ENCODE peak calls at places on chromosomes 13 and 19, in six cellular contexts. G is naive thymus-derived CD4-positive, alpha-beta T cell; X is CD8-positive, alpha-beta T cell; S is cardiac fibroblast; D is transverse colon; I is CD4-positive, alpha-beta memory T cell. L is an unnamed sample.

GRCh38 chr13:60397693-60398437 is 845 bp downstream of the TDRD3 start:
- DNase-seq in G (peak; percentile 51), X (peak; percentile 15), S (peak; percentile 75), D (peak; percentile 66), I (peak; percentile 46), L (peak; percentile 80)

GRCh38 chr19:29671393-29672076 is 6.3 kb downstream of the PLEKHF1 start:
- DNase-seq in G (peak; percentile 75), X (peak; percentile 81), S (peak; percentile 77), D (peak; percentile 72), I (peak; percentile 87), L (peak; percentile 31)

GRCh38 chr19:14111486-14111885 is 6.1 kb downstream of the PRKACA start:
- DNase-seq in G (no peak), X (no peak), S (no peak), D (no peak), I (no peak), L (no peak)

GRCh38 chr13:55038230-55038629 is 2009.6 kb downstream of the OLFM4 start:
- DNase-seq in G (no peak), X (no peak), S (no peak), D (no peak), I (no peak), L (no peak)

GRCh38 chr13:107301724-107302374 is 733.9 kb upstream of the ARGLU1 start:
- DNase-seq in G (no peak), X (no peak), S (no peak), D (no peak), I (no peak), L (no peak)

GRCh38 chr13:20847298-20847697 is 55.2 kb downstream of the XPO4 start:
- DNase-seq in G (no peak), X (no peak), S (peak; percentile 43), D (no peak), I (no peak), L (no peak)

GRCh38 chr13:107835339-107836018 is 379.9 kb downstream of the LIG4 start:
- DNase-seq in G (no peak), X (no peak), S (peak; percentile 18), D (no peak), I (no peak), L (peak; percentile 85)

GRCh38 chr19:53007200-53008054 is 6.3 kb upstream of the ERVV-1 start:
- DNase-seq in G (no peak), X (no peak), S (no peak), D (no peak), I (no peak), L (no peak)

GRCh38 chr19:10390652-10391286 is 10.4 kb upstream of the TYK2 start:
- DNase-seq in G (peak; percentile 56), X (peak; percentile 52), S (peak; percentile 84), D (peak; percentile 71), I (peak; percentile 61), L (peak; percentile 62)

GRCh38 chr13:99628442-99628841 is 127.2 kb downstream of the TM9SF2 start:
- DNase-seq in G (no peak), X (no peak), S (no peak), D (no peak), I (no peak), L (no peak)

GRCh38 chr13:25654332-25654731 is 282.6 kb downstream of the ATP8A2 start:
- DNase-seq in G (no peak), X (no peak), S (no peak), D (no peak), I (no peak), L (no peak)

GRCh38 chr19:42465827-42466280 is 23.1 kb upstream of the CXCL17 start:
- DNase-seq in G (no peak), X (no peak), S (no peak), D (no peak), I (no peak), L (no peak)

GRCh38 chr13:61685683-61686013 is 270.0 kb upstream of the PCDH20 start:
- DNase-seq in G (no peak), X (no peak), S (no peak), D (no peak), I (no peak), L (peak; percentile 12)

GRCh38 chr13:49441846-49442245 is 2.0 kb downstream of the CAB39L start:
- DNase-seq in G (no peak), X (no peak), S (peak; percentile 51), D (no peak), I (no peak), L (peak; percentile 60)

GRCh38 chr19:41668315-41668714 is 19.8 kb downstream of the CEACAM7 start:
- DNase-seq in G (no peak), X (no peak), S (no peak), D (no peak), I (no peak), L (no peak)

GRCh38 chr13:18951412-18951811 is 230.2 kb downstream of the TUBA3C start:
- DNase-seq in G (no peak), X (no peak), S (no peak), D (no peak), I (no peak), L (no peak)

GRCh38 chr19:39319098-39319891 is 1.4 kb downstream of the LRFN1 start:
- DNase-seq in G (no peak), X (no peak), S (no peak), D (no peak), I (no peak), L (no peak)

DNA sequence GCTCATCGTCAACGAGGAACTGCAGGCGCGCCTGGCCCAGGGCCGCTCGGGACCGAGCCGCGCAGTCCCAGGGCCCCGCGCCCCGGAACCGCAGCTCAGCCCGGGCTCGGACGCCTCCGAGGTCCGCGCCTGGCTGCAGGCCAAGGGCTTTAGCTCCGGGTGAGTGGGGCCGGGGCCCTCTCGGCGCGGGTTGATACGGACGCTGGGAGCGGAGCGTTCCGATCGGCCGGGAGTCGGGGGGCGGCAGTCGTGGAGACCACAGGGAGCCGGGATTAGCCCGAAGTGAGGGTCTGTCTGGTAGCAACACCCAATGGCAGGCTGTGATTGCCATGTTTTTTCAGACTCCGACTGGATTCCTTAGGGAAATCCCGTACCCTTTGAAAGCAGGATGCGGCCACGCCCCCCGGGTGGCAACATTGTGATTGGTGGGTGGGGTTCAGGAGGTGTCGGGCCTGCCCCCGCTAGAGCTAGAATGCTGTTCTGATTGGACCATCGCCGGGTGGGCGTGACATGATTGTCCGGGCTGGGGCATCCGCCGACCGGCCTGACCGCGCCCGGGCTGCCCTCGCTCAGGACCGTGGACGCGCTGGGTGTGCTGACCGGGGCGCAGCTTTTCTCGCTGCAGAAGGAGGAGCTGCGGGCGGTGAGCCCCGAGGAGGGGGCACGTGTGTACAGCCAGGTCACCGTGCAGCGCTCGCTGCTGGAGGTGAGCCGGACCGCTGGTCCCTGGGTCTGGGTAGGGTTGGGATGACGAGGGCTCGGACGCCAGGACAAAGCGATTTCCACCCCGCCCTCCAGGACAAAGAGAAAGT is 11.3 kb downstream of the EPS8L1 start:
- DNase-seq in G (no peak), X (peak; percentile 40), S (peak; percentile 95), D (peak; percentile 93), I (no peak), L (peak; percentile 92)
- H3K4me3 ChIP-seq in G (peak overlapping the region; percentile 17), X (peak overlapping the region; percentile 34), S (peak overlapping the region; percentile 62), D (no peak overlapping the region), I (no peak overlapping the region), L (peak overlapping the region; percentile 48)

DNA sequence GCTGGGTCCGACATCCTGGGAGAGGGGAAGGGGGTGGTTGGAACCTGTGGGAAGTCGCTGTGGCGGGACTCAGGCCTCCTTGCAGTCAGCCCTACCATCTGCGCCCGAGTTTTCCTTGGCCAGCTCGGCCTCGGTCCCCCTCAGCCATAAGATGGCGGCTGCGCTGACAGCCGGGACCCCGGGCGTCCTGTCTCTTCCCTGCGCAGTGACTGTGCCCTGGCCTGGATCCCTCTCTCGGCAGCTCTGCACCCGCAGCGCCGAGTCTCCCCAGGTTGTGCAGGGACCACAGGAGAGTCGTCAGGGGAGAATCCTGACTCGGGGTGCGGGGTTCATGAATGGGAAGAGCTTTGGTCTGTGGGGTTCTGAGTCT is 345 bp downstream of the ZNF257 start:
- DNase-seq in G (no peak), X (peak; percentile 3), S (no peak), D (no peak), I (no peak), L (no peak)
- H3K4me3 ChIP-seq in G (peak overlapping the region; percentile 76), X (peak overlapping the region; percentile 75), S (peak overlapping the region; percentile 59), D (peak overlapping the region; percentile 42), I (peak overlapping the region; percentile 76), L (peak overlapping the region; percentile 41)

GRCh38 chr13:110397445-110397844 is 90.4 kb downstream of the COL4A2 start:
- DNase-seq in G (no peak), X (no peak), S (peak; percentile 87), D (no peak), I (no peak), L (no peak)
- H3K4me3 ChIP-seq in G (no peak overlapping the region), X (no peak overlapping the region), S (peak overlapping the region; percentile 22), D (no peak overlapping the region), I (no peak overlapping the region), L (no peak overlapping the region)

GRCh38 chr19:17863520-17864182 is 3.9 kb downstream of the RPL18A start:
- DNase-seq in G (no peak), X (no peak), S (no peak), D (no peak), I (no peak), L (no peak)

GRCh38 chr19:17860331-17860992 is 752 bp downstream of the RPL18A start:
- DNase-seq in G (no peak), X (no peak), S (no peak), D (no peak), I (no peak), L (no peak)

GRCh38 chr19:17860993-17861360 is 1.3 kb downstream of the RPL18A start:
- DNase-seq in G (no peak), X (no peak), S (no peak), D (no peak), I (no peak), L (no peak)

GRCh38 chr19:17862711-17863519 is 3.2 kb downstream of the RPL18A start:
- DNase-seq in G (no peak), X (no peak), S (no peak), D (no peak), I (no peak), L (no peak)

DNA sequence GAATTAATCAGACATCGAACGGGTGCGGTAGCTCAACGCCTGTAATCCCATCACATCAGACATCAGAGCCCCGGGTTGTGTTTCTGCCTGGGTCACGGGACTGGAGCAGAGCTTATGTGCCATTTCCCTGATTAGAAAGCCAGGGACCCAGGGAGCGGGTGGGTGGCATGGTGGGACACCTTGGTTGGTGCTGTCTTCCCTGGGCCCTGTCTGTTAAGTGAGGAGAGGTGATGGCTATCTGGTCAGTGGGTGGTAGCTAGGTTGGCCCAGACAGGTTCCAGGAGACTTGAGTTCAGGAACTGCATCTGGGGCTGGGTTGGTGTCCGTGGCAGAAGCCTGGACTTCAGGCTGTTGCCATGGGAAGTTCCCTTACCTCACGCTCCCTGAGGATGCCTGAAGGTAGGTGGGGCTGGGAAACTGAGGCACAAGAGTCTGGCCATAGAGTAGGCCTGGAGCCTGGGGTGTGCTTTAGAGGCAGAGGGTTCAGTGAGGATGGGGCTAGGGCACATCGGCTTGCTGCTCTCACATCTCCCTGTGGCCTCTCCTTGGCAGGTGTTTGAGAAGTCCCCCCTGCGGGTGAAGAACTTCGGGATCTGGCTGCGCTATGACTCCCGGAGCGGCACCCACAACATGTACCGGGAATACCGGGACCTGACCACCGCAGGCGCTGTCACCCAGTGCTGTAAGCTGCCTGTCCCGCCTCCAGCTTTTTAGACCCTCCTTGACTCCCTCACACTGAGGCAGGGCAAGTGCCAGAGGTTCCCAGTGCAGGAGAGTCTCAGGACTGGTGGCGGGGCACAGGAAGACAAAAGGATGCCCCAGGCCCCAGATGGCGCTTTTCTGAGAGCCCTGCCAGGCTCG is 2.1 kb downstream of the RPL18A start:
- DNase-seq in G (no peak), X (no peak), S (no peak), D (no peak), I (no peak), L (no peak)
- H3K4me3 ChIP-seq in G (no peak overlapping the region), X (no peak overlapping the region), S (peak overlapping the region; percentile 78), D (no peak overlapping the region), I (no peak overlapping the region), L (peak overlapping the region; percentile 100)

DNA sequence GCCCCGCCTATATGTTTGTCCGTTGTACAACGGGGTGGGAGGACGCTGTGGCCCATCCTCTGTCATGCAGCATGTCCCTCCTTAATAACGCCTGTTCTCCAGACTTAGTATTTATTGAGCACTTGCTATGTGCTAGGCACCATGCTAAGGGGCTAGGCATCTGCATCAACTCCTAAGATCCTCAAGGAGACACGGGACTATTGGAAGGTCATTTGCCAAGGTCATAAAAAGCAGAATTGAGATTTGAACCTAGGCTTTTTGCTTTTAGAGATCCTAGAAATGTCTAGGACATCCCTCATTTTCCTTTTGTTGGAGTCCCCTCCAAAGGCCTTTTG is 1.8 kb upstream of the MAST1 start:
- DNase-seq in G (no peak), X (no peak), S (no peak), D (no peak), I (no peak), L (no peak)
- H3K4me3 ChIP-seq in G (no peak overlapping the region), X (no peak overlapping the region), S (no peak overlapping the region), D (no peak overlapping the region), I (no peak overlapping the region), L (no peak overlapping the region)